ENCODE peak calls at places on chromosomes 4 and X, in seven cellular contexts. M is AG09309, C is EL, E is spleen, N is lower lobe of right lung, A is germinal center, H is iPS DF 6.9. D is an unnamed sample.

GRCh38 chr4:94933799-94934198 is 176.0 kb downstream of the BMPR1B start:
- DNase-seq in M (no peak), C (no peak), E (no peak), N (no peak), A (no peak), H (no peak), D (no peak)

GRCh38 chrX:19303216-19303880 is 40.4 kb upstream of the PDHA1 start:
- DNase-seq in M (peak; percentile 32), C (peak; percentile 6), E (no peak), N (no peak), A (no peak), H (no peak), D (no peak)

GRCh38 chr4:139329665-139330200 is 27.5 kb upstream of the NDUFC1 start:
- DNase-seq in M (no peak), C (no peak), E (no peak), N (no peak), A (no peak), H (no peak), D (no peak)

GRCh38 chr4:98648602-98649001 is 9.8 kb downstream of the TSPAN5 start:
- DNase-seq in M (no peak), C (peak; percentile 51), E (no peak), N (no peak), A (no peak), H (no peak), D (no peak)

GRCh38 chr4:177118596-177118995 is 191.1 kb upstream of the NEIL3 start:
- DNase-seq in M (peak; percentile 97), C (peak; percentile 92), E (no peak), N (no peak), A (no peak), H (no peak), D (no peak)

GRCh38 chr4:167883271-167883670 is 209.1 kb upstream of the ANXA10 start:
- DNase-seq in M (no peak), C (peak; percentile 64), E (no peak), N (no peak), A (no peak), H (no peak), D (no peak)

GRCh38 chr4:1826531-1827350 is 29.2 kb downstream of the LETM1 start:
- DNase-seq in M (no peak), C (no peak), E (no peak), N (no peak), A (no peak), H (no peak), D (no peak)

GRCh38 chr4:173505924-173506779 is 23.9 kb downstream of the HAND2 start:
- DNase-seq in M (no peak), C (peak; percentile 54), E (no peak), N (no peak), A (peak; percentile 74), H (no peak), D (peak; percentile 60)

GRCh38 chr4:165784672-165785071 is 88.4 kb upstream of the TLL1 start:
- DNase-seq in M (no peak), C (no peak), E (no peak), N (no peak), A (no peak), H (no peak), D (no peak)

GRCh38 chr4:84894621-84895020 is 71.9 kb downstream of the WDFY3 start:
- DNase-seq in M (no peak), C (no peak), E (no peak), N (peak; percentile 57), A (no peak), H (no peak), D (no peak)

GRCh38 chr4:48654015-48654664 is 125.9 kb downstream of the FRYL start:
- DNase-seq in M (no peak), C (peak; percentile 30), E (no peak), N (no peak), A (no peak), H (no peak), D (no peak)

GRCh38 chr4:110778526-110778925 is 155.6 kb upstream of the PITX2 start:
- DNase-seq in M (no peak), C (peak; percentile 51), E (no peak), N (no peak), A (no peak), H (no peak), D (no peak)

GRCh38 chr4:156754832-156755570 is 216.6 kb downstream of the PDGFC start:
- DNase-seq in M (no peak), C (peak; percentile 48), E (no peak), N (no peak), A (no peak), H (no peak), D (no peak)

GRCh38 chr4:159487284-159487747 is 384.4 kb downstream of the RAPGEF2 start:
- DNase-seq in M (peak; percentile 53), C (peak; percentile 70), E (no peak), N (no peak), A (peak; percentile 23), H (peak; percentile 74), D (peak; percentile 29)

GRCh38 chrX:134932528-134933217 is 58.1 kb upstream of the SMIM10 start:
- DNase-seq in M (no peak), C (peak; percentile 79), E (no peak), N (no peak), A (no peak), H (no peak), D (no peak)

GRCh38 chr4:92129408-92129994 is 174.3 kb upstream of the GRID2 start:
- DNase-seq in M (no peak), C (no peak), E (peak; percentile 44), N (no peak), A (no peak), H (no peak), D (no peak)

GRCh38 chrX:41518841-41519220 is 71.7 kb downstream of the NYX start:
- DNase-seq in M (no peak), C (peak; percentile 18), E (no peak), N (no peak), A (no peak), H (no peak), D (no peak)

GRCh38 chr4:88674565-88674964 is 23.1 kb downstream of the NAP1L5 start:
- DNase-seq in M (no peak), C (peak; percentile 21), E (no peak), N (no peak), A (no peak), H (no peak), D (no peak)

GRCh38 chrX:104318330-104319009 is 63.7 kb upstream of the ESX1 start:
- DNase-seq in M (no peak), C (peak; percentile 52), E (no peak), N (no peak), A (no peak), H (no peak), D (no peak)

GRCh38 chrX:50211510-50211909 is 6.9 kb downstream of the CCNB3 start:
- DNase-seq in M (no peak), C (peak; percentile 17), E (no peak), N (no peak), A (no peak), H (no peak), D (peak; percentile 4)

GRCh38 chrX:152819732-152820131 is 10.8 kb downstream of the CETN2 start:
- DNase-seq in M (no peak), C (peak; percentile 52), E (no peak), N (no peak), A (no peak), H (no peak), D (no peak)

GRCh38 chr4:123643691-123644090 is 247.1 kb downstream of the SPRY1 start:
- DNase-seq in M (no peak), C (no peak), E (no peak), N (no peak), A (no peak), H (no peak), D (no peak)

GRCh38 chrX:134240209-134240608 is 3.2 kb downstream of the CCDC160 start:
- DNase-seq in M (no peak), C (no peak), E (no peak), N (no peak), A (no peak), H (no peak), D (no peak)

GRCh38 chr4:109665783-109666455 is 37.3 kb downstream of the CASP6 start:
- DNase-seq in M (no peak), C (no peak), E (no peak), N (no peak), A (no peak), H (no peak), D (no peak)

GRCh38 chr4:27789768-27790167 is 929.1 kb downstream of the STIM2 start:
- DNase-seq in M (no peak), C (peak; percentile 80), E (no peak), N (no peak), A (no peak), H (no peak), D (no peak)

GRCh38 chrX:37474478-37474877 is 97.0 kb upstream of the LANCL3 start:
- DNase-seq in M (no peak), C (no peak), E (no peak), N (no peak), A (no peak), H (no peak), D (no peak)

GRCh38 chr4:185805262-185805802 is 6.7 kb downstream of the SORBS2 start:
- DNase-seq in M (no peak), C (no peak), E (no peak), N (no peak), A (no peak), H (no peak), D (no peak)

GRCh38 chrX:34437586-34437985 is 219.5 kb downstream of the TMEM47 start:
- DNase-seq in M (no peak), C (no peak), E (no peak), N (no peak), A (no peak), H (no peak), D (no peak)

GRCh38 chrX:11371106-11371505 is 77.9 kb downstream of the AMELX start:
- DNase-seq in M (no peak), C (no peak), E (no peak), N (no peak), A (no peak), H (no peak), D (no peak)

GRCh38 chr4:84585276-84585675 is 2.3 kb downstream of the CDS1 start:
- DNase-seq in M (no peak), C (no peak), E (no peak), N (no peak), A (no peak), H (no peak), D (no peak)

GRCh38 chr4:123585111-123585510 is 188.5 kb downstream of the SPRY1 start:
- DNase-seq in M (no peak), C (no peak), E (no peak), N (no peak), A (no peak), H (no peak), D (no peak)

GRCh38 chr4:73103799-73104503 is 34.4 kb upstream of the COX18 start:
- DNase-seq in M (no peak), C (no peak), E (no peak), N (no peak), A (no peak), H (no peak), D (no peak)

GRCh38 chr4:184957451-184958115 is 60.7 kb upstream of the HELT start:
- DNase-seq in M (no peak), C (no peak), E (no peak), N (no peak), A (no peak), H (no peak), D (no peak)

GRCh38 chr4:94880976-94881375 is 123.2 kb downstream of the BMPR1B start:
- DNase-seq in M (no peak), C (no peak), E (no peak), N (no peak), A (no peak), H (no peak), D (no peak)

GRCh38 chr4:100576570-100576969 is 58.7 kb upstream of the EMCN start:
- DNase-seq in M (no peak), C (no peak), E (no peak), N (no peak), A (no peak), H (no peak), D (no peak)

D was measured in DND-41.